ENCODE peak calls at places on chromosomes 16 and 17, in ten cellular contexts. V, P, Q, M, X, N, E, G, T and H are unnamed samples.

GRCh38 chr16:87850009-87851006 is 19.0 kb downstream of the SLC7A5 start:
- DNase-seq in E (peak), Q (peak), N (peak), X (peak), T (no peak), V (peak), P (peak), G (peak), M (no peak), H (no peak)

GRCh38 chr17:46106966-46107644 is 86.1 kb downstream of the KANSL1 start:
- DNase-seq in N (no peak), V (no peak), T (no peak), E (peak), Q (no peak), P (no peak), M (no peak), G (no peak), X (no peak), H (no peak)

GRCh38 chr16:85291302-85292148 is 179.3 kb upstream of the CIBAR2 start:
- DNase-seq in T (no peak), N (peak), Q (peak), M (no peak), E (peak), V (no peak), X (no peak), P (peak), G (peak), H (no peak)

GRCh38 chr17:77610980-77611641 is 347.4 kb upstream of the TNRC6C start:
- DNase-seq in M (no peak), X (peak), V (no peak), N (no peak), Q (no peak), E (no peak), G (no peak), P (no peak), T (no peak), H (no peak)

GRCh38 chr17:60989846-60990245 is 312.2 kb downstream of the BCAS3 start:
- DNase-seq in M (no peak), X (no peak), N (no peak), E (no peak), Q (no peak), G (no peak), P (no peak), T (no peak), V (no peak), H (no peak)

GRCh38 chr16:89510526-89510925 is 2.3 kb downstream of the SPG7 start:
- DNase-seq in X (no peak), E (no peak), T (no peak), V (no peak), N (no peak), Q (no peak), P (no peak), G (no peak), M (no peak), H (no peak)

GRCh38 chr17:82985973-82986372 is 93.4 kb upstream of the METRNL start:
- DNase-seq in Q (peak), G (no peak), N (peak), P (no peak), M (no peak), E (peak), T (no peak), X (no peak), V (peak), H (peak)

GRCh38 chr17:82384730-82385429 is 13.3 kb downstream of the UTS2R start:
- DNase-seq in T (no peak), V (peak), P (no peak), Q (peak), N (peak), G (peak), X (peak), M (peak), E (no peak), H (peak)

GRCh38 chr17:4003501-4004421 is 39.5 kb upstream of the ATP2A3 start:
- DNase-seq in V (no peak), M (no peak), P (peak), G (no peak), Q (peak), N (peak), E (peak), X (no peak), T (no peak), H (no peak)

GRCh38 chr16:57104706-57105105 is 12.3 kb downstream of the CPNE2 start:
- DNase-seq in Q (no peak), N (no peak), M (no peak), E (no peak), X (no peak), G (no peak), V (no peak), T (no peak), P (no peak), H (no peak)

GRCh38 chr16:8818499-8819270 is 21.0 kb downstream of the PMM2 start:
- DNase-seq in X (no peak), Q (no peak), T (no peak), N (no peak), G (no peak), V (no peak), P (no peak), M (no peak), E (no peak), H (no peak)

GRCh38 chr17:72421128-72422092 is 300.6 kb downstream of the SOX9 start:
- DNase-seq in E (no peak), Q (peak), P (peak), T (peak), V (peak), N (peak), M (no peak), G (no peak), X (no peak), H (peak)

GRCh38 chr17:50325906-50326305 is 20.0 kb upstream of the XYLT2 start:
- DNase-seq in G (no peak), V (no peak), M (no peak), T (no peak), N (no peak), E (no peak), X (no peak), P (no peak), Q (no peak), H (no peak)

GRCh38 chr17:58535431-58535830 is 21.0 kb upstream of the MTMR4 start:
- DNase-seq in X (no peak), G (no peak), Q (no peak), T (no peak), M (no peak), V (no peak), E (no peak), N (no peak), P (no peak), H (no peak)

GRCh38 chr17:44084921-44085320 is 14.4 kb downstream of the G6PC3 start:
- DNase-seq in X (no peak), E (peak), N (no peak), M (no peak), Q (no peak), V (no peak), T (no peak), G (no peak), P (no peak), H (no peak)

GRCh38 chr17:14304222-14304844 is 3.5 kb downstream of the HS3ST3B1 start:
- DNase-seq in Q (no peak), M (no peak), V (no peak), G (no peak), P (no peak), N (no peak), T (no peak), X (no peak), E (no peak), H (no peak)

GRCh38 chr16:80480664-80481063 is 60.1 kb upstream of the DYNLRB2 start:
- DNase-seq in T (no peak), M (no peak), E (no peak), P (no peak), N (no peak), Q (no peak), V (no peak), X (no peak), G (no peak), H (no peak)

GRCh38 chr16:71882505-71883192 is 1.3 kb downstream of the ZNF821 start:
- DNase-seq in G (peak), N (peak), E (peak), M (peak), V (peak), X (peak), P (peak), Q (peak), T (no peak), H (peak)

GRCh38 chr17:6853764-6854442 is 22.4 kb upstream of the TEKT1 start:
- DNase-seq in N (no peak), M (no peak), P (no peak), G (no peak), X (no peak), Q (no peak), T (no peak), E (peak), V (peak), H (no peak)
- H3K27ac ChIP-seq in N (peak), M (no peak), P (no peak), G (no peak), X (no peak), Q (no peak), T (no peak), E (no peak), V (peak), H (peak)

GRCh38 chr17:64983708-64984107 is 64.4 kb upstream of the LRRC37A3 start:
- DNase-seq in V (peak), P (no peak), M (no peak), T (no peak), G (no peak), Q (no peak), X (no peak), E (no peak), N (no peak), H (no peak)

GRCh38 chr17:64982139-64982802 is 63.0 kb upstream of the LRRC37A3 start:
- DNase-seq in Q (no peak), M (no peak), X (no peak), N (no peak), T (no peak), G (no peak), P (no peak), E (no peak), V (no peak), H (no peak)

GRCh38 chr17:64984776-64985521 is 65.7 kb upstream of the LRRC37A3 start:
- DNase-seq in M (no peak), X (no peak), Q (peak), E (no peak), T (no peak), N (no peak), G (no peak), P (no peak), V (peak), H (no peak)

DNA sequence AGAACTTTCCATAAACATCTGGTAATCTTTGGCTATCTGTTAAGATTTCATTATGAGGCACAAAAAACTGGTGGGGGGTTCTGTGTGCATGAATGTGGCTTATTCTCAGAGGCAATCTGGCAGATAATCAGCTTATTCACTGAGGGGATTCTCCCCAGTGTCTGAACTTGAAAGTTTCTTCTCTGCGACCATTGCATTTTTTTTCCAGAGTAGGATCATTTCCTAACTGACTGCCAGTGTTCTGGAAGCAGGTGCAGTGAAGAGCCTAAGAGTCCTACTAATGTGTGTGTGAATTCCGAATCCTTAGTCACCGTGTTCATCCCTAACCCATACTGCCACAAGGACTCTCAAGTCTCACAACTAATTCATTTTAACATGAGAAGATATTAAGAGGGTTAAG is 64.9 kb upstream of the LRRC37A3 start:
- DNase-seq in Q (no peak), M (no peak), X (peak), E (no peak), T (no peak), G (no peak), N (no peak), V (no peak), P (no peak), H (no peak)
- H3K27ac ChIP-seq in Q (peak), M (no peak), X (no peak), E (no peak), T (no peak), G (no peak), N (no peak), V (peak), P (peak), H (peak)

GRCh38 chr17:27352481-27353460 is 58.9 kb downstream of the WSB1 start:
- DNase-seq in P (peak), X (no peak), G (no peak), E (peak), M (no peak), N (no peak), T (no peak), Q (no peak), V (no peak), H (no peak)

GRCh38 chr17:27351741-27352140 is 57.8 kb downstream of the WSB1 start:
- DNase-seq in G (no peak), X (no peak), E (no peak), T (no peak), P (no peak), M (no peak), V (no peak), N (no peak), Q (no peak), H (no peak)

GRCh38 chr17:27346228-27346899 is 52.5 kb downstream of the WSB1 start:
- DNase-seq in M (no peak), P (no peak), T (no peak), Q (no peak), V (no peak), E (no peak), N (no peak), G (no peak), X (no peak), H (no peak)

GRCh38 chr17:27348196-27348595 is 54.3 kb downstream of the WSB1 start:
- DNase-seq in G (no peak), T (no peak), E (no peak), V (no peak), X (no peak), M (no peak), N (no peak), Q (no peak), P (no peak), H (no peak)

GRCh38 chr17:27349540-27350021 is 55.7 kb downstream of the WSB1 start:
- DNase-seq in E (no peak), M (no peak), G (no peak), P (peak), X (no peak), Q (no peak), N (no peak), V (no peak), T (no peak), H (no peak)
- H3K27ac ChIP-seq in E (no peak), M (peak), G (peak), P (peak), X (no peak), Q (peak), N (peak), V (no peak), T (no peak), H (peak)

GRCh38 chr16:14113344-14113743 is 42.2 kb downstream of the MRTFB start:
- DNase-seq in V (no peak), X (no peak), M (no peak), T (no peak), N (no peak), Q (no peak), P (no peak), E (no peak), G (no peak), H (no peak)
- H3K27ac ChIP-seq in V (no peak), X (no peak), M (no peak), T (no peak), N (no peak), Q (no peak), P (no peak), E (no peak), G (no peak), H (peak)

DNA sequence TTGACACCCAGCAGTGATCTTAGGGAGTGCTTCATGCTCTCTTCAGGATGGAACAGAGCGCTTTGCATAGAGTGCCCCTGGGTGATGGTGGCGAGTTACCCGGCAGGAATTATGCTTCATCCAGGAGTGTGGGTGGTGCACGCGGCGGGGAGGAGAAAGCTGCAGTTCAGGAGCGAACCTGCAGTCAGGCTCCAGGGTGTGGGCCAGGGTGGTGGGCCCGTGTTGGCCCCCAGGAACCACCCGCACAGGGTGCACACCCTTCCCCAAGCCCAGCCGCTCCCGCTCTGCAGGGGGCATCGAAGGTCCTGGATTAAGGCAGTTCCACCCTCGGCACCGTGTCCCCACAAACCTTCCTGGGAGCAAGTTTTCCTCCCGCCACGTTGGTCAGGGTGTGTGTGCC is 3.9 kb downstream of the RAB40C start:
- DNase-seq in Q (no peak), E (no peak), X (no peak), T (no peak), N (no peak), P (no peak), V (no peak), G (no peak), M (no peak), H (no peak)
- H3K27ac ChIP-seq in Q (peak), E (no peak), X (peak), T (no peak), N (peak), P (peak), V (no peak), G (no peak), M (no peak), H (peak)

GRCh38 chr17:74445156-74445555 is 13.3 kb downstream of the GPRC5C start:
- DNase-seq in T (no peak), V (no peak), E (no peak), Q (no peak), M (no peak), P (no peak), X (no peak), N (no peak), G (no peak), H (no peak)

GRCh38 chr17:74448774-74449173 is 16.9 kb downstream of the GPRC5C start:
- DNase-seq in N (no peak), Q (no peak), V (no peak), M (no peak), X (no peak), P (no peak), E (no peak), T (no peak), G (no peak), H (no peak)

GRCh38 chr17:74444406-74444805 is 12.5 kb downstream of the GPRC5C start:
- DNase-seq in Q (no peak), G (no peak), T (no peak), E (no peak), M (no peak), V (no peak), X (peak), N (peak), P (no peak), H (no peak)

GRCh38 chr17:74447628-74448159 is 15.8 kb downstream of the GPRC5C start:
- DNase-seq in P (no peak), X (no peak), T (no peak), Q (no peak), G (no peak), E (no peak), M (no peak), N (no peak), V (no peak), H (no peak)

GRCh38 chr17:74446551-74447500 is 14.9 kb downstream of the GPRC5C start:
- DNase-seq in Q (no peak), E (no peak), G (peak), M (peak), T (no peak), N (peak), X (no peak), V (no peak), P (no peak), H (peak)
- H3K27ac ChIP-seq in Q (no peak), E (no peak), G (peak), M (peak), T (no peak), N (peak), X (no peak), V (no peak), P (no peak), H (peak)

DNA sequence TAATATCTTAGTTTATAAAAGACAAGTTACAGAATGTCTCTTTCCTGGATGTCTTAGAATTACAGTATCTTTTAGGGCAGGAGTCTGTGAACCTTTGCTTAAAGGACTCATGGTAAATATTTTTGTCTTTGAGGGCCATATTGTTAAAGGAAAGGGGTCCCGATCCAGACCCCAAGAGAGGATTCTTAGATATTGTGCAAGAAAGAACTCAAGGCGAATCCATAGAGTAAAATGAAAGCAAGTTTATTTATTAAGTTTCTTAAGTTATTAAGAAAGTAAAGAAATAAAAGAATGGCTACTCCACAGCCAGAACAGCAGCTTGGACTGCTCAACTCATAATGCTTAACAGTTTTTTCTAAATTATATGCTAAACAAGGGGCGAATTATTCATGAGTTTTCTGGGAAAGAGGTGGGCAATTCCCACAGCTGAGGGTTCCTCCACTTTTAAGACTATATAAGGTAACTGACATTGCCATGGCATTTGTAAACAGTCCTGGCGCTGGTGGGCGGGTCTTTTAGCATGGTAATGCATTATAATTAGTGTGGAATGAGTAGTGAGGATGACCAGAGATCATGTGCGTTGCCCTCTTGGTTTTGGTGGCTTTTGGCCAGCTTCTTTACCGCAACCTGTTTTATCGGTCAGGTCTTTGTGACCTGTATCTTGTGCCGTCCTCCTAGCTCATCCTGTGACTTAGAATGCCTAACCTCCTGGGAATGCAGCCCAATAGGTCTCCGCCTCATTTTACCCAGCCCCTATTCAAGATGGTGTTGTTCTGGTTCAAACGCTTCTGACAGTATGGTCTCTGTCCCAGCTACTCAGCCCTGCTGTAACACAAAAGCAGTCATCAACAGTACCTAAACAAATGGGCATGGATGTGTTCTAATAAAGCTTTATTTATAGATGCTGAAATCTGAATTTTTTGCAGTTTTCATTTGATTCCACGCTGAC is 53.2 kb downstream of the BMERB1 start:
- DNase-seq in X (no peak), V (no peak), E (no peak), M (no peak), Q (no peak), G (no peak), N (no peak), T (no peak), P (no peak), H (no peak)
- H3K27ac ChIP-seq in X (no peak), V (no peak), E (no peak), M (no peak), Q (no peak), G (no peak), N (no peak), T (no peak), P (no peak), H (no peak)